ENCODE peak calls at places on chromosomes 4 and X, in five cellular contexts. M, O, Y, H and Q are unnamed samples.

GRCh38 chr4:68021185-68021584 is 57.9 kb upstream of the TMPRSS11A start:
- DNase-seq in O (no peak), H (no peak), Y (no peak), M (no peak), Q (no peak)

GRCh38 chr4:45317276-45317675 is 590.9 kb upstream of the GNPDA2 start:
- DNase-seq in M (no peak), H (no peak), O (no peak), Y (no peak), Q (no peak)

GRCh38 chr4:20839957-20840356 is 139.7 kb downstream of the PACRGL start:
- DNase-seq in Y (no peak), O (no peak), M (no peak), H (no peak), Q (no peak)

GRCh38 chr4:139913995-139914394 is 240.0 kb downstream of the MAML3 start:
- DNase-seq in M (no peak), H (no peak), O (no peak), Y (no peak), Q (no peak)

GRCh38 chrX:150731795-150732194 is 38.6 kb downstream of the MTMR1 start:
- DNase-seq in H (no peak), Y (no peak), M (no peak), O (no peak), Q (no peak)

GRCh38 chr4:75708218-75708691 is 16.1 kb upstream of the USO1 start:
- DNase-seq in Y (no peak), O (no peak), H (no peak), M (no peak), Q (peak)

GRCh38 chrX:50114113-50114512 is 86.7 kb downstream of the AKAP4 start:
- DNase-seq in M (no peak), H (no peak), O (no peak), Y (no peak), Q (no peak)

GRCh38 chr4:70405765-70406164 is 8.0 kb downstream of the OPRPN start:
- DNase-seq in O (no peak), Y (no peak), H (no peak), M (no peak), Q (no peak)

GRCh38 chr4:90766837-90767236 is 639.6 kb downstream of the CCSER1 start:
- DNase-seq in Y (no peak), M (no peak), O (no peak), H (no peak), Q (no peak)

GRCh38 chrX:140664939-140665338 is 44.6 kb upstream of the LINC00632 start:
- DNase-seq in O (no peak), M (peak), H (peak), Y (no peak), Q (no peak)

GRCh38 chrX:103614999-103615398 is 7.2 kb downstream of the TCEAL3 start:
- DNase-seq in Y (no peak), H (no peak), M (no peak), O (no peak), Q (no peak)

GRCh38 chr4:41154814-41155177 is 59.5 kb downstream of the APBB2 start:
- DNase-seq in O (no peak), M (no peak), H (no peak), Y (no peak), Q (no peak)

GRCh38 chr4:121898150-121898549 is 27.9 kb upstream of the BBS7 start:
- DNase-seq in Y (peak), O (no peak), M (no peak), H (peak), Q (no peak)

GRCh38 chr4:156774422-156774821 is 197.2 kb downstream of the PDGFC start:
- DNase-seq in O (no peak), M (no peak), Y (no peak), H (no peak), Q (no peak)

GRCh38 chr4:824461-825062 is 1.4 kb downstream of the CPLX1 start:
- DNase-seq in O (no peak), Y (no peak), H (no peak), M (no peak), Q (no peak)

GRCh38 chr4:1130318-1131186 is 17.2 kb upstream of the RNF212 start:
- DNase-seq in H (peak), M (peak), O (peak), Y (peak), Q (peak)

GRCh38 chr4:138864961-138865720 is 150.4 kb upstream of the NOCT start:
- DNase-seq in O (no peak), M (no peak), H (no peak), Y (no peak), Q (no peak)

GRCh38 chr4:6351246-6352000 is 81.8 kb downstream of the WFS1 start:
- DNase-seq in O (no peak), M (no peak), H (no peak), Y (no peak), Q (no peak)

GRCh38 chr4:170979736-170980135 is 833.5 kb upstream of the GALNTL6 start:
- DNase-seq in Y (no peak), O (no peak), M (no peak), H (no peak), Q (no peak)

GRCh38 chr4:10942166-10942565 is 257.6 kb upstream of the CLNK start:
- DNase-seq in M (no peak), O (no peak), Y (no peak), H (no peak), Q (no peak)

GRCh38 chr4:172169871-172170270 is 356.7 kb downstream of the GALNTL6 start:
- DNase-seq in O (no peak), Y (no peak), H (no peak), M (no peak), Q (no peak)